ENCODE peak calls at places on chromosomes 1 and 21, in ten cellular contexts. C is AG04450; X is PC-3; S is CD8-positive, alpha-beta T cell; U is psoas muscle; F is mesothelial cell of epicardium; O is nephron progenitor cell; I is GM13976; G is IMR-90; P is mucosa of descending colon. Y is an unnamed sample.

GRCh38 chr1:115782571-115783281 is 14.2 kb upstream of the CASQ2 start:
- DNase-seq in C (peak), X (peak), S (no peak), U (no peak), F (no peak), O (no peak), I (no peak), G (peak), P (no peak), Y (no peak)

GRCh38 chr21:36861595-36861883 is 104.9 kb downstream of the HLCS start:
- DNase-seq in C (no peak), X (no peak), S (no peak), U (no peak), F (no peak), O (no peak), I (no peak), G (peak), P (no peak), Y (no peak)

GRCh38 chr1:29548091-29548490 is 311.8 kb downstream of the PTPRU start:
- DNase-seq in C (no peak), X (no peak), S (no peak), U (no peak), F (peak), O (no peak), I (no peak), G (no peak), P (no peak), Y (no peak)

GRCh38 chr1:107806902-107807301 is 158.1 kb downstream of the VAV3 start:
- DNase-seq in C (no peak), X (no peak), S (no peak), U (no peak), F (no peak), O (no peak), I (no peak), G (no peak), P (no peak), Y (no peak)

GRCh38 chr21:39961251-39961650 is 94.0 kb downstream of the PCP4 start:
- DNase-seq in C (no peak), X (no peak), S (no peak), U (no peak), F (no peak), O (no peak), I (no peak), G (no peak), P (no peak), Y (no peak)

GRCh38 chr1:54488831-54489626 is 59.0 kb upstream of the ACOT11 start:
- DNase-seq in C (peak), X (peak), S (peak), U (peak), F (peak), O (peak), I (peak), G (peak), P (peak), Y (peak)

GRCh38 chr21:39187141-39187540 is 3.9 kb upstream of the PSMG1 start:
- DNase-seq in C (no peak), X (no peak), S (no peak), U (no peak), F (no peak), O (no peak), I (no peak), G (no peak), P (no peak), Y (no peak)

GRCh38 chr1:171251042-171251740 is 2.9 kb downstream of the FMO1 start:
- DNase-seq in C (no peak), X (peak), S (no peak), U (no peak), F (no peak), O (peak), I (no peak), G (peak), P (peak), Y (peak)

GRCh38 chr1:169024800-169025253 is 81.7 kb upstream of the ATP1B1 start:
- DNase-seq in C (no peak), X (no peak), S (no peak), U (no peak), F (no peak), O (no peak), I (peak), G (no peak), P (no peak), Y (no peak)

GRCh38 chr1:118992426-118992825 is 4.3 kb upstream of the TBX15 start:
- DNase-seq in C (no peak), X (no peak), S (no peak), U (no peak), F (no peak), O (no peak), I (no peak), G (no peak), P (no peak), Y (no peak)

GRCh38 chr21:23963454-23963853 is 1643.8 kb downstream of the MRPL39 start:
- DNase-seq in C (peak), X (peak), S (no peak), U (no peak), F (no peak), O (no peak), I (no peak), G (peak), P (no peak), Y (no peak)

GRCh38 chr1:225816643-225817538 is 7.0 kb downstream of the EPHX1 start:
- DNase-seq in C (no peak), X (no peak), S (no peak), U (peak), F (no peak), O (no peak), I (no peak), G (peak), P (peak), Y (no peak)

GRCh38 chr1:47886141-47886540 is 111.0 kb downstream of the TRABD2B start:
- DNase-seq in C (no peak), X (no peak), S (no peak), U (no peak), F (no peak), O (no peak), I (no peak), G (no peak), P (no peak), Y (no peak)

GRCh38 chr1:188122646-188123045 is 1293.9 kb downstream of the PLA2G4A start:
- DNase-seq in C (no peak), X (no peak), S (no peak), U (no peak), F (no peak), O (no peak), I (no peak), G (no peak), P (no peak), Y (no peak)

GRCh38 chr1:41626616-41627375 is 142.3 kb upstream of the EDN2 start:
- DNase-seq in C (no peak), X (peak), S (peak), U (no peak), F (no peak), O (no peak), I (no peak), G (peak), P (no peak), Y (no peak)

GRCh38 chr1:39540504-39541031 is 36.0 kb downstream of the PABPC4 start:
- DNase-seq in C (peak), X (no peak), S (no peak), U (peak), F (no peak), O (no peak), I (no peak), G (peak), P (peak), Y (no peak)

GRCh38 chr21:15063081-15063820 is 1.5 kb downstream of the NRIP1 start:
- DNase-seq in C (no peak), X (peak), S (peak), U (no peak), F (no peak), O (no peak), I (no peak), G (peak), P (no peak), Y (no peak)

GRCh38 chr1:194102607-194103006 is 916.2 kb upstream of the B3GALT2 start:
- DNase-seq in C (no peak), X (peak), S (no peak), U (no peak), F (no peak), O (no peak), I (no peak), G (peak), P (peak), Y (no peak)

GRCh38 chr1:40977721-40978120 is 1.8 kb upstream of the CTPS1 start:
- DNase-seq in C (no peak), X (no peak), S (no peak), U (no peak), F (no peak), O (no peak), I (no peak), G (no peak), P (no peak), Y (no peak)

GRCh38 chr1:40313329-40313957 is 3.6 kb downstream of the COL9A2 start:
- DNase-seq in C (no peak), X (no peak), S (no peak), U (no peak), F (no peak), O (no peak), I (no peak), G (no peak), P (no peak), Y (peak)

GRCh38 chr1:62361426-62361825 is 42.2 kb upstream of the KANK4 start:
- DNase-seq in C (no peak), X (no peak), S (no peak), U (no peak), F (no peak), O (no peak), I (no peak), G (no peak), P (no peak), Y (no peak)

DNA sequence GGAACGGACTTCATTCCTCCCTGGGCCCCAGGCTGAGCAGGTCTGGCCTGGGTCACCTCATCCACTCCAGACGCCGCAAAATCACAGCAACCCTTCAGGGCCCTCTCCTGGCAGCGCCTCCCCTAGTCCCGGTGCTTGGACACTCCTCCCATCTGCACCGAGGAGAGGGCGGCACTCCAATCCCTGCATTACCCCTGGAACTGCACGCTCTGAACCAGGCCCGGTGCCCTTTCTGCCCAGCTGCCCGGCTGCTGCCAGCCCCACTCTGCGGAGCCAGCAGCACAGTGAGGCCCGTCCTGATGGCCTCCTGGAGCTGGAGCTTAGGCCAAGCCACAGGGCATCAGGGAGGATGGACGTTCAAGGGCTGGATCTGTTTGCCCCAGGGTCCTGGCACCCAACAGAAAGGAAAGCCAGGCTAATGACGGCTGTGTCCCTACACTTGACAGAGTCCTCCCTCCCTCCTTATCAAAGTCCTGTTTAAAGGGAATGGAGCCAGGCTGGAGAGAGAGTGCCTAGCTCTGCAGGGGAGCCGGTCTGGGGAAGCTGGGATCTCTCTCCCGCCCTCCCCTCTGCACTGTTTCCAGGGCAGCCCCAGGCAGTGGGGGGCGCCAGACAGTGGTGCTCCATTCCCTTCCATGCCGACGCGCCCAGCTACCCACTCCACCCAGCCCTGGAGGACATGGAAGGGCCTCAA is 12.7 kb downstream of the COL6A2 start:
- DNase-seq in C (no peak), X (no peak), S (peak), U (peak), F (peak), O (no peak), I (no peak), G (no peak), P (peak), Y (no peak)
- TF ChIP-seq CTCF in C (no peak), X (peak), S (no peak), U (no peak), F (no peak), O (no peak), I (no peak), G (no peak), P (no peak), Y (no peak)

DNA sequence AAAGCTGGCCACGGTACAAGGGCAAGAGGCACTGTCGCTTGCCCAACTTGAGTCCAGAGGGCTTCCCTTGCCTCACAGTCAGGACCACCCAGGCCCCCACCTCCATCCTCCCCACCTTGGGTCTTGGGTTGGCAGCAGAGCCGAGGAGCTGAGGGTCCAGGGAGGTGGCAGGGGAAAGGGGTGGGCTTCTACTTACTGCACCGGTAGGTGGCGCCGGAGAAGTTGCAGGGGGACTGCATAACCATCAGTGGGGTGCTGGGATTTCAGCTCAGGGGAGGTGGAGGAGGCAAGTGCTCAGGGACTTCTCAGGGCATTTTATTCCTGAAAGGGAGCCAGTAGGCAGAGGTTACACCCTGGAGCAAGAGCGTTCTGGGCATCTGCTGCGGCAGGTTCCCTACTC is 44.0 kb downstream of the TRIM62 start:
- DNase-seq in C (no peak), X (no peak), S (peak), U (peak), F (peak), O (peak), I (no peak), G (peak), P (peak), Y (peak)
- TF ChIP-seq CTCF in C (peak), X (peak), S (peak), U (peak), F (peak), O (peak), I (peak), G (peak), P (no peak), Y (no peak)

GRCh38 chr1:25641931-25642611 is 25.5 kb downstream of the MAN1C1 start:
- DNase-seq in C (peak), X (no peak), S (peak), U (no peak), F (peak), O (no peak), I (no peak), G (peak), P (no peak), Y (no peak)
- TF ChIP-seq CTCF in C (no peak), X (no peak), S (no peak), U (no peak), F (no peak), O (no peak), I (no peak), G (no peak), P (no peak), Y (no peak)

GRCh38 chr1:60052634-60053033 is 20.9 kb downstream of the C1orf87 start:
- DNase-seq in C (no peak), X (no peak), S (no peak), U (no peak), F (no peak), O (no peak), I (no peak), G (no peak), P (no peak), Y (no peak)
- TF ChIP-seq CTCF in C (no peak), X (no peak), S (no peak), U (no peak), F (no peak), O (no peak), I (no peak), G (no peak), P (no peak), Y (no peak)

Y was measured in activated B cell treated with CpG ODN at 0.5 μM for 24 hours.